ENCODE peak calls at places on chromosomes 16 and 17, in eight cellular contexts. H is KG1, D is mesothelial cell of epicardium, T is retina, I is MCF 10A, L is nucleus accumbens, Z is amniotic stem cell, C is colonic mucosa. G is an unnamed sample.

GRCh38 chr16:2852731-2853507 is 5.1 kb downstream of the PRSS22 start:
- DNase-seq in D (no peak), L (no peak), T (no peak), C (no peak), Z (no peak), H (no peak), I (no peak), G (no peak)

GRCh38 chr17:4980644-4981216 is 6.7 kb downstream of the CAMTA2 start:
- DNase-seq in H (no peak), D (no peak), C (peak), I (peak), L (no peak), Z (peak), T (peak), G (no peak)

GRCh38 chr17:28950017-28950751 is 1.1 kb downstream of the PHF12 start:
- DNase-seq in C (peak), L (peak), I (peak), T (peak), H (no peak), D (peak), Z (no peak), G (peak)

GRCh38 chr16:55710466-55710865 is 54.7 kb downstream of the SLC6A2 start:
- DNase-seq in L (no peak), C (no peak), H (no peak), I (peak), T (no peak), Z (no peak), D (no peak), G (no peak)

GRCh38 chr16:49856741-49857330 is 924 bp upstream of the ZNF423 start:
- DNase-seq in H (no peak), L (peak), C (peak), D (peak), I (peak), T (peak), Z (peak), G (no peak)

GRCh38 chr17:47981462-47981861 is 10.5 kb downstream of the CDK5RAP3 start:
- DNase-seq in H (peak), T (no peak), I (no peak), D (no peak), C (no peak), Z (no peak), L (no peak), G (no peak)

GRCh38 chr17:79810138-79811027 is 13.5 kb upstream of the CBX8 start:
- DNase-seq in T (peak), C (peak), Z (peak), D (peak), L (peak), I (peak), H (no peak), G (peak)

GRCh38 chr16:84922351-84923135 is 88.8 kb downstream of the ZDHHC7 start:
- DNase-seq in L (peak), D (no peak), C (peak), I (no peak), Z (no peak), H (no peak), T (peak), G (no peak)

GRCh38 chr16:68752602-68753001 is 15.5 kb downstream of the CDH1 start:
- DNase-seq in L (no peak), T (no peak), D (no peak), I (no peak), Z (no peak), H (no peak), C (peak), G (no peak)

GRCh38 chr17:68172461-68172954 is 75.3 kb upstream of the AMZ2 start:
- DNase-seq in C (peak), Z (no peak), L (peak), T (peak), I (peak), H (peak), D (peak), G (peak)

GRCh38 chr17:56866076-56866475 is 32.1 kb downstream of the DGKE start:
- DNase-seq in T (no peak), H (no peak), D (no peak), Z (no peak), I (no peak), C (no peak), L (no peak), G (no peak)

GRCh38 chr17:79953335-79953734 is 82.3 kb downstream of the TBC1D16 start:
- DNase-seq in H (no peak), T (no peak), Z (no peak), C (no peak), I (no peak), L (no peak), D (no peak), G (peak)